ENCODE peak calls at places on chromosomes 7 and 10, in six cellular contexts. F is lower lobe of right lung, H is A549, E is WERI-Rb-1, T is ovary, K is foreskin fibroblast. I is an unnamed sample.

GRCh38 chr10:92849234-92849525 is 860 bp downstream of the EXOC6 start:
- DNase-seq in F (no peak), H (no peak), E (no peak), T (no peak), K (peak), I (no peak)

GRCh38 chr10:75400769-75401568 is 595 bp downstream of the ZNF503 start:
- DNase-seq in F (peak), H (peak), E (peak), T (peak), K (peak), I (peak)

GRCh38 chr7:91941450-91941849 is 788 bp downstream of the AKAP9 start:
- DNase-seq in F (peak), H (peak), E (peak), T (no peak), K (peak), I (peak)

GRCh38 chr7:156827587-156828203 is 65.3 kb downstream of the LMBR1 start:
- DNase-seq in F (no peak), H (peak), E (no peak), T (no peak), K (peak), I (no peak)

GRCh38 chr10:124134251-124134650 is 40.9 kb upstream of the CHST15 start:
- DNase-seq in F (no peak), H (no peak), E (no peak), T (no peak), K (no peak), I (no peak)

GRCh38 chr10:114043532-114044250 is at the start of gene ADRB1:
- DNase-seq in F (peak), H (peak), E (peak), T (no peak), K (peak), I (peak)

GRCh38 chr10:91992026-91992425 is 68.5 kb downstream of the BTAF1 start:
- DNase-seq in F (no peak), H (no peak), E (no peak), T (no peak), K (no peak), I (no peak)

GRCh38 chr7:55570939-55571338 is 1.4 kb downstream of the VOPP1 start:
- DNase-seq in F (no peak), H (no peak), E (no peak), T (no peak), K (peak), I (no peak)

GRCh38 chr7:16210171-16210570 is 211.2 kb downstream of the CRPPA start:
- DNase-seq in F (no peak), H (no peak), E (no peak), T (no peak), K (no peak), I (no peak)

GRCh38 chr10:124168581-124168980 is 75.2 kb upstream of the CHST15 start:
- DNase-seq in F (no peak), H (no peak), E (no peak), T (no peak), K (no peak), I (no peak)

GRCh38 chr7:111951027-111951426 is 255.2 kb downstream of the DOCK4 start:
- DNase-seq in F (no peak), H (no peak), E (no peak), T (no peak), K (no peak), I (no peak)

GRCh38 chr7:30863694-30864011 is 48.0 kb upstream of the AQP1 start:
- DNase-seq in F (no peak), H (no peak), E (no peak), T (no peak), K (peak), I (no peak)

GRCh38 chr10:104488046-104488832 is 134.6 kb downstream of the CFAP58 start:
- DNase-seq in F (no peak), H (no peak), E (no peak), T (no peak), K (peak), I (no peak)

GRCh38 chr10:79052311-79053080 is 16.3 kb upstream of the ZMIZ1 start:
- DNase-seq in F (peak), H (peak), E (no peak), T (no peak), K (peak), I (peak)

GRCh38 chr10:48287417-48288391 is 13.2 kb upstream of the FRMPD2 start:
- DNase-seq in F (no peak), H (no peak), E (peak), T (no peak), K (no peak), I (no peak)

GRCh38 chr10:11148638-11149037 is 131.0 kb downstream of the CELF2 start:
- DNase-seq in F (no peak), H (no peak), E (no peak), T (no peak), K (no peak), I (no peak)

GRCh38 chr10:4503076-4503475 is 322.9 kb upstream of the AKR1E2 start:
- DNase-seq in F (no peak), H (no peak), E (no peak), T (no peak), K (peak), I (no peak)

GRCh38 chr10:369441-370221 is 234.4 kb downstream of the ZMYND11 start:
- DNase-seq in F (no peak), H (no peak), E (no peak), T (no peak), K (peak), I (no peak)

GRCh38 chr10:131739201-131739600 is 161.6 kb upstream of the PPP2R2D start:
- DNase-seq in F (no peak), H (no peak), E (no peak), T (no peak), K (no peak), I (no peak)

GRCh38 chr10:31064334-31064733 is 32.7 kb upstream of the ZNF438 start:
- DNase-seq in F (no peak), H (no peak), E (no peak), T (no peak), K (peak), I (no peak)

GRCh38 chr7:155682484-155682883 is 38.0 kb downstream of the RBM33 start:
- DNase-seq in F (no peak), H (no peak), E (no peak), T (no peak), K (no peak), I (no peak)

GRCh38 chr7:29565982-29566746 is 2.5 kb downstream of the PRR15 start:
- DNase-seq in F (peak), H (no peak), E (no peak), T (peak), K (peak), I (peak)

GRCh38 chr10:13949844-13950542 is 363.2 kb downstream of the PRPF18 start:
- DNase-seq in F (no peak), H (no peak), E (no peak), T (no peak), K (peak), I (no peak)

GRCh38 chr7:41029072-41029492 is 673.8 kb downstream of the INHBA start:
- DNase-seq in F (no peak), H (peak), E (no peak), T (no peak), K (peak), I (no peak)

GRCh38 chr7:12594122-12594897 is 23.8 kb downstream of the SCIN start:
- DNase-seq in F (no peak), H (no peak), E (no peak), T (no peak), K (no peak), I (no peak)

GRCh38 chr10:71444284-71445054 is 47.7 kb downstream of the CDH23 start:
- DNase-seq in F (no peak), H (no peak), E (no peak), T (no peak), K (no peak), I (no peak)

GRCh38 chr10:114767101-114767588 is 54.4 kb upstream of the FHIP2A start:
- DNase-seq in F (no peak), H (no peak), E (no peak), T (no peak), K (peak), I (no peak)

DNA sequence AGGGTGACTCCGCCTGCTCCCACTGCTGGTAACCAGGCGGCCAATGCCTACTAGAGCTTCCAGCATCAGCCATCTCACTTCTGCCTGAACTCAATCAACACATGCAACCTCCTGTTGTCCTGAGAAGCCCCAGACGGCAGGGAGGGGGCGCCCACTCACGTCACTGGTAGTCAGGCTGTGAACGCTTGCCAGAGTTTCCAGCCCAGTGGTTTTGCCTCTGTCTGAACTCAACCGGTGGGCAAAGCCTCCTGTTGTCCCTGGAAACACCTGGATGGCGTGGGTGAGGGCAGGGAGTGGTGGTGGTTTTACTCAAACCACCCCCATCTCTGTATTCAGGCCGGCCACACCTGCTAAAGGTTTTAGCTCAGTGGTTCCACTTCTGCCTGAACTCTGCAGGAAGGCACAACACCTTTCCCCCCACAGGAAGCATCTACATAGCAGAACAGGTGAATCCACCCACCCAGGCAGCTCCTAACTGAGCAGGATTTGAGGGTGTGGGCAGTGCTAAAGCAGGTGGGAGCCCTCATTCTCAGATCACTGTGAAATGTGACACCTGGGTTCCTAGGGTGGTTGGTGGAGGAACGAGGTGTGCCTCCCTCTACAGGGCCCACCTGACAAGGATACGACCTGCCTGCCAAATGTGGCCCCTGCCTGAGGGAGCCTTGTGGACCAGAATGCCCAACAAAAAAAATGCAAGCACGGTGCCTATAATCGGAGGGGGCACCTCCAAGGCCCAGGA is 563.0 kb upstream of the SEMA3D start:
- DNase-seq in F (no peak), H (no peak), E (no peak), T (no peak), K (no peak), I (no peak)
- TF ChIP-seq CTCF in F (no peak), H (no peak), E (peak), T (no peak), K (no peak), I (no peak)

DNA sequence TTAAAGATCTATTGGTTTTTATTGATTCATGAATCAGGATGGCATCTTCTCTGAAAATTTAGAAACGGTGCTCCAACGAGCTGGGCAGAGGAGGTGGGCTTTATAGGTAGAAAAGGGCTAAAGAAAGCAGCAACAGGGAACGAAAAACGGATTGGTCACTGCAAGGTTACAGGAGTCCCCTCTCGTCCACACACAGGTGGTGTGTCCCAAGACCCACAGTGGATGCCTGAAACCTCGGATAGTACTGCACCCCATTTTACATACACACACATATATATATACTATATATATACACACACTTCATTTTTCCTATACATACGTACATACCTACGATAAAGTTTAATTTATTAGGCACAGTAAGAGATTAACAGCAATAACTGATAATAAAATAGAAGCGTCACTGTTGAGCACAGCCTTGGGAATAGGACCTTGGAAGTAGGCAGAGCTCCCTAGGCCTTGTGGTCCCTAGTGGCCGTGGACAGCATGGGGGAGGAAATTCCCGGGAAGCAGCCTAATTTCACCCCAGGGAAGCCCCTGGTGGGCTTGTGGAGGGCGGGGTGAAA is 737 bp upstream of the NUB1 start:
- DNase-seq in F (no peak), H (no peak), E (no peak), T (no peak), K (no peak), I (no peak)
- TF ChIP-seq CTCF in F (peak), H (no peak), E (no peak), T (no peak), K (no peak), I (no peak)

DNA sequence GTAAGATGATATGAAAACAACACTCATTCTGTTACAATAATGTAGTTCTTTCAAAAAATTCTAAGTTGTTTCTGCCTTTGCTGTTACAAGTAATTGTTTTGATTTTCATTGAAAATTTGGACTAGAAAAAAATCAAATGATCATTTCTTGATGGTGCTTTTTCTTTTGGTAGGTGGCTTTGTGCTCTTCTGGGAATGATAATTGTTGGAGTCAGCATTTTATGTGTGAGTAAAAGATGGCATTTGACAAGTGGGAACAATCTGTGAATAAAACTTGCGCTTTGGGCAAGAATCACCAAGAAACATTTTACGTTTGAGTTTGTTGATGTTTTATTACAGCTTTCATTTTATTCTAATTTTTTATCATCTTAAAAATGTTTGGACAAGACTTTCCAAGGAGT is 25.9 kb downstream of the SLC18A2 start:
- DNase-seq in F (no peak), H (no peak), E (no peak), T (no peak), K (no peak), I (no peak)
- TF ChIP-seq CTCF in F (no peak), H (no peak), E (no peak), T (no peak), K (no peak), I (no peak)

GRCh38 chr7:117012284-117013174 is 59.2 kb downstream of the ST7 start:
- DNase-seq in F (no peak), H (peak), E (no peak), T (no peak), K (peak), I (no peak)
- TF ChIP-seq CTCF in F (no peak), H (peak), E (no peak), T (no peak), K (peak), I (peak)